ENCODE peak calls at places on chromosomes 5 and 9, in five cellular contexts. Z is stomach, N is pancreas, B is neuronal stem cell, J is mesendoderm. D is an unnamed sample.

GRCh38 chr5:75053286-75054109 is 1.1 kb upstream of the GCNT4 start:
- DNase-seq in Z (peak; percentile 76), N (peak; percentile 72), B (peak; percentile 61), J (peak; percentile 90), D (peak; percentile 84)

GRCh38 chr5:124513216-124513615 is 233.2 kb downstream of the ZNF608 start:
- DNase-seq in Z (no peak), N (no peak), B (no peak), J (no peak), D (no peak)

GRCh38 chr9:36832232-36832795 is 201.8 kb downstream of the PAX5 start:
- DNase-seq in Z (no peak), N (no peak), B (no peak), J (no peak), D (no peak)

GRCh38 chr5:143118222-143118621 is 285.3 kb downstream of the NR3C1 start:
- DNase-seq in Z (no peak), N (no peak), B (no peak), J (no peak), D (peak; percentile 54)

GRCh38 chr5:156755421-156756087 is 94.5 kb upstream of the PPP1R2B start:
- DNase-seq in Z (no peak), N (no peak), B (no peak), J (peak; percentile 46), D (no peak)

GRCh38 chr5:144467795-144468194 is 297.1 kb downstream of the KCTD16 start:
- DNase-seq in Z (no peak), N (peak; percentile 17), B (peak; percentile 56), J (peak; percentile 90), D (no peak)

GRCh38 chr9:107952773-107953172 is 463.2 kb upstream of the KLF4 start:
- DNase-seq in Z (no peak), N (no peak), B (no peak), J (no peak), D (no peak)

GRCh38 chr5:18119156-18119785 is 485.0 kb downstream of the TAF11L14 start:
- DNase-seq in Z (no peak), N (no peak), B (no peak), J (peak; percentile 63), D (no peak)

GRCh38 chr5:78726003-78726402 is 77.4 kb upstream of the LHFPL2 start:
- DNase-seq in Z (no peak), N (no peak), B (no peak), J (no peak), D (no peak)

GRCh38 chr9:127742435-127743088 is 7.5 kb upstream of the TOR2A start:
- DNase-seq in Z (peak; percentile 32), N (peak; percentile 50), B (peak; percentile 77), J (peak; percentile 98), D (no peak)

GRCh38 chr5:89071941-89072331 is 189.0 kb upstream of the MEF2C start:
- DNase-seq in Z (no peak), N (no peak), B (no peak), J (no peak), D (no peak)

GRCh38 chr9:69120380-69121154 is 53.5 kb upstream of the TJP2 start:
- DNase-seq in Z (peak; percentile 97), N (peak; percentile 95), B (peak; percentile 27), J (peak; percentile 97), D (no peak)

GRCh38 chr5:111950660-111951059 is 193.7 kb upstream of the NREP start:
- DNase-seq in Z (no peak), N (no peak), B (no peak), J (no peak), D (no peak)
- H3K4me1 ChIP-seq in Z (no peaks in the 10 kb centered on the region), N (no peaks in the 10 kb centered on the region), B (no peaks in the 10 kb centered on the region), J (no peaks in the 10 kb centered on the region), D (peaks cover 6% of the 10 kb centered on the region)

GRCh38 chr9:38171538-38171884 is 102.5 kb upstream of the SHB start:
- DNase-seq in Z (no peak), N (no peak), B (no peak), J (no peak), D (no peak)
- H3K27ac ChIP-seq in Z (no peak overlapping the region), N (no peak overlapping the region), B (no peak overlapping the region), J (no peak overlapping the region), D (no peak overlapping the region)

DNA sequence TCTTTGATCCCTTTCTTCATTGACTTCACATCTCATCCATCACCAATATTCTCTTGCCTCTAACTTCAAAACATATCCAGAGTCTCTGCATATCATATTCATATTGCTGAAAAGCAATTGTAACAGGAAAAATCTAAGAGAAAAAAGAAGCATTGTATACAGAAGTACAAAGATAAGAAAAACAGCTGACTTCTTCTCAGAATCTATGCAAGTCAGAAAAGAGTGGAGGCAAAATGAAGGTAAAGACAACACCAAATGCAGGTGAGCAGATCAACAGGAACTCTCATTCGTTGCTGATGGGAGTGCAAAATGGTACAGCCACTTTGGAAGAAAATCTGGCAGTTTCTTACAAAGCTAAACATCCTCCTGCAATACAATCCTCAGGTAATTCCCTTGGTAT is 155.6 kb downstream of the PHF2 start:
- DNase-seq in Z (no peak), N (no peak), B (no peak), J (no peak), D (no peak)
- H3K4me1 ChIP-seq in Z (no peaks in the 10 kb centered on the region), N (no peaks in the 10 kb centered on the region), B (no peaks in the 10 kb centered on the region), J (no peaks in the 10 kb centered on the region), D (no peaks in the 10 kb centered on the region)

GRCh38 chr9:70868661-70869652 is 252.5 kb downstream of the TRPM3 start:
- DNase-seq in Z (peak; percentile 25), N (no peak), B (no peak), J (no peak), D (no peak)
- H3K27ac ChIP-seq in Z (peak overlapping the region; percentile 55), N (no peak overlapping the region), B (no peak overlapping the region), J (no peak overlapping the region), D (peak overlapping the region; percentile 71)

GRCh38 chr5:150345716-150346115 is 11.8 kb upstream of the TCOF1 start:
- DNase-seq in Z (no peak), N (no peak), B (no peak), J (no peak), D (no peak)

GRCh38 chr5:150341989-150342388 is 15.5 kb upstream of the TCOF1 start:
- DNase-seq in Z (no peak), N (no peak), B (no peak), J (no peak), D (no peak)

GRCh38 chr5:150346592-150346991 is 10.9 kb upstream of the TCOF1 start:
- DNase-seq in Z (no peak), N (no peak), B (no peak), J (no peak), D (no peak)

GRCh38 chr5:150342583-150342982 is 14.9 kb upstream of the TCOF1 start:
- DNase-seq in Z (no peak), N (no peak), B (no peak), J (no peak), D (no peak)

DNA sequence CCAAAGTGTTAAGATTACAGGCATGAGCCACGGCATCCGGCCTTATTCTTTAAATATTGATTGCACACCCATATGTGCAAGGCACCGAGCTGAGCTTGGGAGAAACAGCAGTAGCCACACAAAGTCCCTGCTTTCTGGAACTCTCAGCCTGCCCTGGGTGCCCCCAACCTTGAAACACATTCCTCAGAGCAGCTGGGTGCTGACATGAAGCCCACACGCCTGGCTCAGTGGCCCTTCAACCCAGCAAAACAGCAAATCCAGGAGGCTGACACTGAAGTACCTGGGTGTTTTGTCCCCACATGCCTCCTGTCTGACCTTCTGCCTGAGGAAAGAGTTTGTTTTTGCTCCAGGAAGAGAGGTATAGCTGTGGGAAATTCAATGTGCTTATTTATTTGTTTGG is 13.5 kb upstream of the TCOF1 start:
- DNase-seq in Z (no peak), N (no peak), B (no peak), J (no peak), D (no peak)
- H3K4me1 ChIP-seq in Z (no peaks in the 10 kb centered on the region), N (no peaks in the 10 kb centered on the region), B (peaks cover 35% of the 10 kb centered on the region), J (no peaks in the 10 kb centered on the region), D (no peaks in the 10 kb centered on the region)

GRCh38 chr9:84301851-84302250 is 38.7 kb downstream of the SLC28A3 start:
- DNase-seq in Z (no peak), N (no peak), B (no peak), J (no peak), D (no peak)
- H3K27ac ChIP-seq in Z (no peak overlapping the region), N (no peak overlapping the region), B (no peak overlapping the region), J (no peak overlapping the region), D (no peak overlapping the region)

GRCh38 chr5:135244620-135245021 is 154.4 kb downstream of the MACROH2A1 start:
- DNase-seq in Z (peak; percentile 15), N (no peak), B (no peak), J (no peak), D (peak; percentile 20)
- H3K4me1 ChIP-seq in Z (peaks cover 48% of the 10 kb centered on the region), N (no peaks in the 10 kb centered on the region), B (no peaks in the 10 kb centered on the region), J (peaks cover 13% of the 10 kb centered on the region), D (peaks cover 4% of the 10 kb centered on the region)

GRCh38 chr9:137580209-137580957 is 1.7 kb upstream of the DPH7 start:
- DNase-seq in Z (no peak), N (peak; percentile 37), B (no peak), J (no peak), D (no peak)
- H3K27ac ChIP-seq in Z (no peak overlapping the region), N (no peak overlapping the region), B (no peak overlapping the region), J (no peak overlapping the region), D (no peak overlapping the region)

DNA sequence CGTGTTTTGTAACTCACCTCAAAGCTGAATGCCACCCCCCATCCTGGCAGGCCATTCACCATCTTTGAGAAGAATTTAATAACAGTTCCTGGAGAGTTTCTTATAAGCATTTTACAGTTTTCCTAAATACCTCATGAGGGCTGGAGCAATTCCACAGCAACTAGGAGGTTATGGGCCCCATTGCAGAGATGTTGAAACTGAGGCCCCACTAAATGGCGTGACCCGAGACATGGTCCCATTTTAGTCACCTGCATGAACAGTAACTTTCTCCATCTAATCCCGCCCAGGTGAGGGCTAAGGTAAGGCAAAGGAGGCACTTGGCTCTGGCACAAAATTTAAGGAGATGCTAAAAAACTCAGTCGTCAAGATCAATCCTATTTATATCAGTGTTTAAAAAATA is 77.5 kb downstream of the PPARGC1B start:
- DNase-seq in Z (no peak), N (no peak), B (no peak), J (no peak), D (no peak)
- H3K4me1 ChIP-seq in Z (peaks cover 9% of the 10 kb centered on the region), N (no peaks in the 10 kb centered on the region), B (peaks cover 6% of the 10 kb centered on the region), J (peaks cover 3% of the 10 kb centered on the region), D (no peaks in the 10 kb centered on the region)